ENCODE peak calls at places on chromosomes 16 and 17, in seven cellular contexts. W is fibroblast of lung, U is HL-60, V is neural progenitor cell, P is tibial nerve, E is lower lobe of right lung, R is right cardiac atrium. X is an unnamed sample. For H3K27me3, the result is how much of the 10 kb centered on the place peaks cover.

GRCh38 chr16:71722801-71723536 is 1.5 kb downstream of the PHLPP2 start:
- DNase-seq in W (peak), U (peak), V (peak), P (peak), E (peak), R (peak), X (peak)

GRCh38 chr16:70476272-70477020 is 22.1 kb downstream of the FCSK start:
- DNase-seq in W (peak), U (no peak), V (no peak), P (no peak), E (no peak), R (no peak), X (no peak)

GRCh38 chr17:82696916-82697807 is 1.3 kb downstream of the RAB40B start:
- DNase-seq in W (no peak), U (no peak), V (peak), P (no peak), E (no peak), R (peak), X (no peak)

GRCh38 chr16:87407511-87408112 is 15.5 kb downstream of the MAP1LC3B start:
- DNase-seq in W (no peak), U (peak), V (no peak), P (peak), E (peak), R (no peak), X (no peak)

GRCh38 chr17:80694085-80694991 is 149.7 kb downstream of the RPTOR start:
- DNase-seq in W (no peak), U (no peak), V (no peak), P (no peak), E (no peak), R (no peak), X (peak)

GRCh38 chr17:7004398-7005253 is 7.8 kb upstream of the RNASEK start:
- DNase-seq in W (peak), U (peak), V (peak), P (peak), E (no peak), R (no peak), X (peak)

GRCh38 chr16:47196457-47196856 is 52.7 kb upstream of the NETO2 start:
- DNase-seq in W (no peak), U (no peak), V (no peak), P (no peak), E (no peak), R (no peak), X (peak)

GRCh38 chr16:87435399-87436224 is 43.5 kb downstream of the MAP1LC3B start:
- DNase-seq in W (peak), U (no peak), V (no peak), P (no peak), E (no peak), R (no peak), X (no peak)

GRCh38 chr17:33992113-33992512 is 263.0 kb upstream of the CCL2 start:
- DNase-seq in W (no peak), U (no peak), V (no peak), P (no peak), E (no peak), R (no peak), X (no peak)

GRCh38 chr17:42135664-42136653 is 13.4 kb downstream of the HSPB9 start:
- DNase-seq in W (peak), U (peak), V (no peak), P (peak), E (peak), R (peak), X (no peak)

GRCh38 chr16:72094266-72094610 is 591 bp downstream of the DHX38 start:
- DNase-seq in W (no peak), U (no peak), V (peak), P (no peak), E (no peak), R (no peak), X (peak)

GRCh38 chr17:2282297-2282873 is 21.2 kb downstream of the SMG6 start:
- DNase-seq in W (peak), U (peak), V (peak), P (peak), E (no peak), R (no peak), X (peak)

GRCh38 chr16:7397901-7398300 is 65.3 kb downstream of the RBFOX1 start:
- DNase-seq in W (no peak), U (no peak), V (no peak), P (no peak), E (no peak), R (no peak), X (peak)

GRCh38 chr17:28718990-28719433 is 773 bp upstream of the RPL23A start:
- DNase-seq in W (no peak), U (no peak), V (no peak), P (no peak), E (no peak), R (no peak), X (no peak)

GRCh38 chr17:75762513-75763268 is 2.3 kb downstream of the GALK1 start:
- DNase-seq in W (no peak), U (no peak), V (no peak), P (no peak), E (peak), R (no peak), X (no peak)

GRCh38 chr16:87855852-87856715 is 13.2 kb downstream of the SLC7A5 start:
- DNase-seq in W (peak), U (no peak), V (no peak), P (peak), E (peak), R (peak), X (no peak)

GRCh38 chr16:48384305-48384981 is 770 bp downstream of the SIAH1 start:
- DNase-seq in W (peak), U (peak), V (peak), P (peak), E (peak), R (peak), X (peak)

GRCh38 chr16:57837305-57838125 is 35.2 kb upstream of the KIFC3 start:
- DNase-seq in W (no peak), U (no peak), V (no peak), P (no peak), E (no peak), R (no peak), X (no peak)

GRCh38 chr16:11799509-11800384 is 2.7 kb upstream of the ZC3H7A start:
- DNase-seq in W (no peak), U (peak), V (no peak), P (no peak), E (no peak), R (no peak), X (no peak)

GRCh38 chr16:66154801-66155200 is 211.7 kb upstream of the CDH5 start:
- DNase-seq in W (no peak), U (no peak), V (peak), P (no peak), E (no peak), R (no peak), X (peak)

GRCh38 chr17:20930065-20930760 is 112.6 kb downstream of the USP22 start:
- DNase-seq in W (no peak), U (no peak), V (no peak), P (no peak), E (no peak), R (no peak), X (no peak)

GRCh38 chr17:65027305-65027704 is 29.2 kb downstream of the GNA13 start:
- DNase-seq in W (peak), U (peak), V (peak), P (no peak), E (no peak), R (no peak), X (peak)

GRCh38 chr17:77316651-77317050 is 175.9 kb downstream of the SEC14L1 start:
- DNase-seq in W (no peak), U (no peak), V (no peak), P (no peak), E (no peak), R (no peak), X (no peak)
- H3K27ac ChIP-seq in W (no peak), U (no peak), V (no peak), P (peak), E (peak), R (no peak), X (no peak)

GRCh38 chr17:48564200-48565023 is 13.7 kb downstream of the HOXB4 start:
- DNase-seq in W (no peak), U (no peak), V (no peak), P (no peak), E (no peak), R (no peak), X (no peak)
- H3K27me3 ChIP-seq in W (under half), U (under half), V (half or more), P (under half), E (half or more), R (under half), X (under half)

DNA sequence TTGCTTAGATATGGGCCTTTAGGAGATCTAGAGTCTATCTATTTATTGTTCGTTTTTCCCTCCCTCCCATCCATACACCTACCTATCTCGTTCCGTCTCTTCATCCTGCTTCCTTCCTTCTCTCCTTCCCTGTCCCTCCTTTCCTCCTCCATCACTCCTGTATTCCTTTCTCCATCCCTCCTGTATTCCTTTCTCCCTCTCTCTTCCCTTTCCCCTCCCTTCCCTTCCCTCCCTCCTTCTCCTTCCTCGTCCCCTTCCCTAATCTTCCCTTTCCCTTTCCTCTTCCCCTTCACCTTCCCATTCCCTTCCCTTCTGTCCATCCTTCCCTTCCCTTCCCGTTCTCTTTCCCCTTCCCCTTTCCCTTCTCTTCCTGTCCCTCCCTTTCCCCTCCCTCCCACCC is 10.6 kb downstream of the GP2 start:
- DNase-seq in W (no peak), U (no peak), V (no peak), P (no peak), E (no peak), R (no peak), X (no peak)
- H3K27ac ChIP-seq in W (no peak), U (no peak), V (no peak), P (no peak), E (no peak), R (no peak), X (no peak)

DNA sequence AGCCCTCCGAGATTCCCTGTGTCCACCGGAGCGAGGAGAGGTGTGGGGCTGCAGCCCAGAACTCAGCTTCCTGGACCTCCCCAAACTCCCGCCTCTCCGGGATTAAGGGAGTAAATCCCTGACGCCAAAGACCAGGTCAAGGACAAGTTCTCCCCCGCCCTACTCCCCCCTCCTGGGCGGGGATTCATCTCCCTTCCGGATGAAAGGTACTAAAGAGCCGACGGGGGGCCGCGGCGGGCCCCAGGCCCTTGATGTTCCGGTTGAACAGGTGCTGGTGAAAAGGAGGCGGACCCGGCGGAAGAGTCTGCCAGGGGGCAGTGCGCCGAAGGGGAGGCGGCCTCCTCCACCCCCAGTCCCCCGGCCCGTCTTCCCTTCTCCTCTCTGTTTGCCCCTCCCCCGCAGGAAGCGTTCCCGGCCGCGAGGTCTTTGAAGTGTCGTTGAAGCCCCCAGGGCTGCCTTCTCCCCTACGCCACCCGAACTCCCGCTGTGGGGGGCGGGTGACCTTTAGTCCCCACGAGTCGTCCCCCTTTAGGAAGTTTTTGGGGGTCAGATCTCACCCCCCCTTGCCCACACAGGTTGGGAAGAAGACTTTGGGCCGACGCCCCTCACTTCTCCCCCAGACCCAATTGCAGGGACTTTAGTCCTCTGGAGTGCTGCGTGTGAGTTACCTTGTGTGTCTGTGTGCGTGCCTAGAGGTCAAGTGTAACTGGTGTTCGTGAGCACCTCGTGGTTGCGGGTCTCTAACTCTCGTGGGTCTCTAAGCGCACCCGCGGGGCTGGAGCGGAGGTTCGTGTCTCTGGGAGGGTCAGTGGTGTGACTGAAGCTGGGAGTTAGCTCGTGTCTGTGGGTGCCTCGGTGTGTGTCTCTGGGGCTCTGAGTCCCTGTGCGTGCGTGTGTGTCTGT is 1.1 kb upstream of the MLLT6 start:
- DNase-seq in W (no peak), U (peak), V (peak), P (peak), E (peak), R (peak), X (peak)
- H3K27me3 ChIP-seq in W (under half), U (under half), V (half or more), P (under half), E (under half), R (under half), X (under half)

GRCh38 chr16:609316-609715 is 19.4 kb downstream of the RAB40C start:
- DNase-seq in W (no peak), U (no peak), V (no peak), P (no peak), E (no peak), R (peak), X (no peak)

GRCh38 chr16:608019-608418 is 18.2 kb downstream of the RAB40C start:
- DNase-seq in W (no peak), U (no peak), V (no peak), P (no peak), E (no peak), R (no peak), X (no peak)

GRCh38 chr16:603221-603620 is 13.4 kb downstream of the RAB40C start:
- DNase-seq in W (no peak), U (no peak), V (no peak), P (no peak), E (no peak), R (no peak), X (no peak)

GRCh38 chr16:609984-610383 is 20.1 kb downstream of the RAB40C start:
- DNase-seq in W (no peak), U (no peak), V (no peak), P (no peak), E (no peak), R (peak), X (no peak)

GRCh38 chr16:606656-607307 is 16.9 kb downstream of the RAB40C start:
- DNase-seq in W (no peak), U (no peak), V (no peak), P (no peak), E (no peak), R (peak), X (no peak)
- H3K27ac ChIP-seq in W (no peak), U (no peak), V (no peak), P (no peak), E (no peak), R (no peak), X (no peak)

GRCh38 chr17:36641331-36641876 is 40.0 kb downstream of the MRM1 start:
- DNase-seq in W (no peak), U (no peak), V (peak), P (no peak), E (no peak), R (no peak), X (no peak)

GRCh38 chr17:36643086-36643685 is 41.8 kb downstream of the MRM1 start:
- DNase-seq in W (no peak), U (no peak), V (no peak), P (no peak), E (no peak), R (no peak), X (no peak)

GRCh38 chr17:36641877-36642845 is 40.8 kb downstream of the MRM1 start:
- DNase-seq in W (no peak), U (no peak), V (peak), P (no peak), E (no peak), R (no peak), X (no peak)

GRCh38 chr17:36647598-36647997 is 46.2 kb downstream of the MRM1 start:
- DNase-seq in W (no peak), U (no peak), V (peak), P (no peak), E (no peak), R (no peak), X (no peak)

GRCh38 chr17:36645358-36645757 is 44.0 kb downstream of the MRM1 start:
- DNase-seq in W (no peak), U (no peak), V (no peak), P (no peak), E (no peak), R (no peak), X (no peak)
- H3K27me3 ChIP-seq in W (half or more), U (under half), V (half or more), P (under half), E (half or more), R (under half), X (under half)

GRCh38 chr17:50195196-50195865 is 6.1 kb downstream of the COL1A1 start:
- DNase-seq in W (no peak), U (no peak), V (no peak), P (no peak), E (peak), R (peak), X (no peak)

GRCh38 chr17:50194441-50195195 is 6.8 kb downstream of the COL1A1 start:
- DNase-seq in W (no peak), U (no peak), V (no peak), P (no peak), E (no peak), R (peak), X (no peak)

GRCh38 chr17:50198026-50198669 is 3.3 kb downstream of the COL1A1 start:
- DNase-seq in W (peak), U (peak), V (peak), P (peak), E (peak), R (peak), X (peak)

GRCh38 chr17:50196826-50197225 is 4.6 kb downstream of the COL1A1 start:
- DNase-seq in W (peak), U (no peak), V (no peak), P (no peak), E (no peak), R (peak), X (peak)

DNA sequence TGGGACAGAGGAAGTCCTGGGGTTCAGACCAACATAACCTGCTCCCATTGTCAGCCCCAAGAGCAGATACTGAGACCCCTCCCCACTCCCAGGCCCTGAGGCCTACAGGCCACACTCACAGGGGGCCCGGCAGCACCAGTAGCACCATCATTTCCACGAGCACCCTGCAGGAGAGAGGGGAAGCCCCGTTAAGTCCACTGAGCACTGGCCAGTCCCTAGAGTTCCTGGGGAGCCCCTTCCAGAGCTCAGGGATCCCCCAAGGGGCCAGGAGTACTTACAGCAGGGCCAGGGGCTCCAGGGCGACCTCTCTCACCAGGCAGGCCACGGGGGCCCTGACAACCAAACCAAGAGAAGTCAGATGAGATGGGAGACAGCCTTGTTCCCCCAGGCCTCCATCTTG is 5.4 kb downstream of the COL1A1 start:
- DNase-seq in W (no peak), U (no peak), V (no peak), P (no peak), E (no peak), R (peak), X (no peak)
- H3K27ac ChIP-seq in W (peak), U (no peak), V (no peak), P (peak), E (no peak), R (no peak), X (peak)

GRCh38 chr16:101586-101985 is 23.6 kb downstream of the MPG start:
- DNase-seq in W (no peak), U (no peak), V (no peak), P (no peak), E (no peak), R (no peak), X (no peak)

GRCh38 chr16:104355-104754 is 26.3 kb downstream of the MPG start:
- DNase-seq in W (no peak), U (no peak), V (no peak), P (no peak), E (no peak), R (no peak), X (no peak)

GRCh38 chr16:100989-101388 is 23.0 kb downstream of the MPG start:
- DNase-seq in W (no peak), U (no peak), V (no peak), P (no peak), E (no peak), R (no peak), X (no peak)

GRCh38 chr16:104828-105374 is 26.9 kb downstream of the MPG start:
- DNase-seq in W (no peak), U (no peak), V (no peak), P (no peak), E (no peak), R (no peak), X (no peak)

DNA sequence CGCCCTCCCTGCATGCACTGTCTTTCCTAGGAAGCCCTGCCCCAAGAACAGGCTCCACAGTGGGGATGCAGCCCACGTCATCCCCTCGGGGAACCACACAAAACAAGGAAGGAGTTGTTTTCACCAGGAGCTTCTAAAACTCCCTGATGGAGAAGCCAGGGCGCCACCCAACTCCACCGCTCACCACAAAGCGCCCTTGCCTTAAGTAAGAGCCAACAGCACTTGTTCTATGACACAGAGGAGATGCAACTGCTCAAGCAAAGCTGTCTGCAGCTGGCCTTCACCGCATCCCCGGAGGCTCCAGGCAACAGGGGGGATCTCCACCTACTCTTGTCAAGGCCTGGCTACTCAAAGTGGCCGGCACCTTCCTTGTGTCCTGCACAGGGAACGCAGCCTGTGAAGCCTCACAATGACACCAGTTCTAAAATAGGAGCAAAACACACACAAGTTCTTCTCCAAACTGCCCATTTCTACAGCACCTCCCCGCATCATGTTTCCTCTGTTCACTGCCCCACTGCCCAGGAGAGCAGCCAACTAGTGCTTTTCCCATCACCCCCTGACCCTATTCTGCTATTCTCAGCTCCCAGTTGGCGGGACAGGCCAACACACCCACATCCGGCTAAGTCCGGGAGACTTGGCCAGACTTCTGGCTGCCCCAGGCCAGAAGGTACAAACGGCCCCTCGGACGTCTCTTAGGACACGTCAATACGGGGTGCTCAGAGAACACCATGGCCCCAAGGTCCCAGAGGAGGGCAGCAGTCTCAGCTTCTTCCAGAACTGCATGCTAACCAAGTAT is 24.2 kb downstream of the MPG start:
- DNase-seq in W (peak), U (no peak), V (no peak), P (peak), E (no peak), R (peak), X (peak)
- H3K27me3 ChIP-seq in W (under half), U (under half), V (under half), P (under half), E (under half), R (under half), X (under half)

X was measured in SJCRH30.